ENCODE peak calls at places on chromosome 17, in five cellular contexts. Z is pancreas; A is Right ventricle myocardium superior; Q is activated CD8-positive, alpha-beta memory T cell treated with anti-CD3 and anti-CD28 coated beads, Interleukin-2, amount 10 ng/mL, durations not matched to agents 7 days and 5 days; G is activated CD8-positive, alpha-beta T cell treated with anti-CD3 and anti-CD28 coated beads for 36 hours. R is an unnamed sample.
A peak's percentile ranks its signal among the peaks of the same experiment; 100 is the strongest.

GRCh38 chr17:73365934-73366623 is 54.3 kb upstream of the CDC42EP4 start:
- ATAC-seq in G (no peak), Z (no peak), A (peak; percentile 52), Q (no peak), R (no peak)

GRCh38 chr17:63140255-63140654 is 174.2 kb downstream of the TANC2 start:
- ATAC-seq in Z (peak; percentile 27), G (no peak), Q (no peak), A (peak; percentile 49), R (no peak)

GRCh38 chr17:68344701-68345136 is 53.4 kb downstream of the ARSG start:
- ATAC-seq in Q (peak; percentile 13), Z (no peak), G (peak; percentile 40), A (no peak), R (peak; percentile 27)

GRCh38 chr17:48818361-48818841 is 1.4 kb upstream of the TTLL6 start:
- ATAC-seq in Z (no peak), A (no peak), G (no peak), Q (no peak), R (no peak)

GRCh38 chr17:78174870-78175642 is 6.7 kb downstream of the SYNGR2 start:
- ATAC-seq in Z (peak; percentile 63), A (peak; percentile 5), G (no peak), Q (no peak), R (peak; percentile 1)

GRCh38 chr17:63843387-63844292 is 1.2 kb upstream of the SMARCD2 start:
- ATAC-seq in Z (no peak), G (no peak), Q (peak; percentile 11), A (peak; percentile 10), R (no peak)

GRCh38 chr17:12421646-12422306 is 243.9 kb upstream of the MYOCD start:
- ATAC-seq in A (no peak), G (no peak), Z (no peak), Q (no peak), R (no peak)

GRCh38 chr17:13297198-13297597 is 279.4 kb upstream of the ELAC2 start:
- ATAC-seq in Z (peak; percentile 93), G (no peak), A (peak; percentile 15), Q (no peak), R (no peak)

GRCh38 chr17:65170839-65171238 is 33.7 kb downstream of the RGS9 start:
- ATAC-seq in G (no peak), Z (peak; percentile 95), Q (no peak), A (peak; percentile 89), R (peak; percentile 31)

GRCh38 chr17:73292031-73292531 is 19.7 kb downstream of the CDC42EP4 start:
- ATAC-seq in G (no peak), A (peak; percentile 66), Z (peak; percentile 3), Q (no peak), R (peak; percentile 31)

GRCh38 chr17:9258115-9259020 is 237.1 kb downstream of the NTN1 start:
- ATAC-seq in A (no peak), G (peak; percentile 79), Z (no peak), Q (peak; percentile 16), R (peak; percentile 22)

GRCh38 chr17:80833952-80834895 is 157.4 kb upstream of the CHMP6 start:
- ATAC-seq in A (peak; percentile 71), G (no peak), Z (peak; percentile 29), Q (no peak), R (no peak)

GRCh38 chr17:40886090-40886489 is 1.0 kb upstream of the KRT20 start:
- ATAC-seq in A (no peak), Z (no peak), G (no peak), Q (no peak), R (no peak)

GRCh38 chr17:79391808-79392233 is 219.0 kb downstream of the RBFOX3 start:
- ATAC-seq in Z (peak; percentile 81), A (peak; percentile 71), G (peak; percentile 77), Q (peak; percentile 64), R (peak; percentile 62)

GRCh38 chr17:56808503-56808902 is 25.2 kb downstream of the C17orf67 start:
- ATAC-seq in Q (no peak), A (no peak), G (no peak), Z (no peak), R (peak; percentile 88)

GRCh38 chr17:45087496-45087975 is 26.4 kb downstream of the NMT1 start:
- ATAC-seq in Q (no peak), A (peak; percentile 77), G (no peak), Z (no peak), R (peak; percentile 97)

GRCh38 chr17:22202702-22203101 is 510.4 kb downstream of the KCNJ18 start:
- ATAC-seq in Z (peak; percentile 25), G (no peak), A (no peak), Q (peak; percentile 39), R (no peak)

GRCh38 chr17:80254396-80255241 is 6.0 kb upstream of the RNF213 start:
- ATAC-seq in G (peak; percentile 67), A (peak; percentile 35), Z (peak; percentile 85), Q (peak; percentile 72), R (peak; percentile 86)

GRCh38 chr17:78892936-78893379 is 10.0 kb downstream of the CEP295NL start:
- ATAC-seq in Q (no peak), Z (no peak), A (no peak), G (no peak), R (peak; percentile 21)

GRCh38 chr17:62178579-62178978 is 113.5 kb upstream of the MED13 start:
- ATAC-seq in A (no peak), Z (no peak), Q (no peak), G (no peak), R (no peak)